ENCODE peak calls at places on chromosome 6, in ten cellular contexts. One of them, this sample, is unnamed.

GRCh38 chr6:33082702-33083101 is 6.9 kb downstream of the HLA-DPB1 start:
- DNase-seq in spleen: no peak
- DNase-seq in right lobe of liver: peak
- DNase-seq in pancreas: no peak
- DNase-seq in heart left ventricle: no peak
- DNase-seq in ovary: no peak
- DNase-seq in endothelial cell: peak
- DNase-seq in glutamatergic neuron: peak
- DNase-seq in cardiac fibroblast: peak
- DNase-seq in HL-60: no peak
- DNase-seq in this sample: no peak

GRCh38 chr6:14144678-14145113 is 27.1 kb downstream of the CD83 start:
- DNase-seq in spleen: peak
- DNase-seq in right lobe of liver: peak
- DNase-seq in pancreas: peak
- DNase-seq in heart left ventricle: peak
- DNase-seq in ovary: peak
- DNase-seq in endothelial cell: peak
- DNase-seq in glutamatergic neuron: peak
- DNase-seq in cardiac fibroblast: peak
- DNase-seq in HL-60: peak
- DNase-seq in this sample: peak

GRCh38 chr6:53363341-53364079 is 14.8 kb upstream of the ELOVL5 start:
- DNase-seq in spleen: peak
- DNase-seq in right lobe of liver: no peak
- DNase-seq in pancreas: peak
- DNase-seq in heart left ventricle: no peak
- DNase-seq in ovary: no peak
- DNase-seq in endothelial cell: no peak
- DNase-seq in glutamatergic neuron: peak
- DNase-seq in cardiac fibroblast: no peak
- DNase-seq in HL-60: no peak
- DNase-seq in this sample: no peak

GRCh38 chr6:51184046-51184445 is 365.4 kb downstream of the TFAP2B start:
- DNase-seq in spleen: no peak
- DNase-seq in right lobe of liver: no peak
- DNase-seq in pancreas: no peak
- DNase-seq in heart left ventricle: no peak
- DNase-seq in ovary: no peak
- DNase-seq in endothelial cell: no peak
- DNase-seq in glutamatergic neuron: no peak
- DNase-seq in cardiac fibroblast: no peak
- DNase-seq in HL-60: no peak
- DNase-seq in this sample: no peak

GRCh38 chr6:110731196-110731595 is 84.1 kb downstream of the CDK19 start:
- DNase-seq in spleen: no peak
- DNase-seq in right lobe of liver: no peak
- DNase-seq in pancreas: no peak
- DNase-seq in heart left ventricle: no peak
- DNase-seq in ovary: no peak
- DNase-seq in endothelial cell: no peak
- DNase-seq in glutamatergic neuron: no peak
- DNase-seq in cardiac fibroblast: no peak
- DNase-seq in HL-60: no peak
- DNase-seq in this sample: no peak

GRCh38 chr6:113672691-113673149 is 184.4 kb upstream of the MARCKS start:
- DNase-seq in spleen: no peak
- DNase-seq in right lobe of liver: peak
- DNase-seq in pancreas: no peak
- DNase-seq in heart left ventricle: peak
- DNase-seq in ovary: peak
- DNase-seq in endothelial cell: no peak
- DNase-seq in glutamatergic neuron: peak
- DNase-seq in cardiac fibroblast: peak
- DNase-seq in HL-60: no peak
- DNase-seq in this sample: no peak

GRCh38 chr6:14210663-14211595 is 93.4 kb downstream of the CD83 start:
- DNase-seq in spleen: peak
- DNase-seq in right lobe of liver: peak
- DNase-seq in pancreas: peak
- DNase-seq in heart left ventricle: peak
- DNase-seq in ovary: peak
- DNase-seq in endothelial cell: peak
- DNase-seq in glutamatergic neuron: peak
- DNase-seq in cardiac fibroblast: peak
- DNase-seq in HL-60: peak
- DNase-seq in this sample: peak

GRCh38 chr6:161082215-161082614 is 90.6 kb downstream of the MAP3K4 start:
- DNase-seq in spleen: no peak
- DNase-seq in right lobe of liver: no peak
- DNase-seq in pancreas: no peak
- DNase-seq in heart left ventricle: no peak
- DNase-seq in ovary: no peak
- DNase-seq in endothelial cell: no peak
- DNase-seq in glutamatergic neuron: no peak
- DNase-seq in cardiac fibroblast: no peak
- DNase-seq in HL-60: no peak
- DNase-seq in this sample: no peak

GRCh38 chr6:117548797-117549301 is 53.5 kb downstream of the GOPC start:
- DNase-seq in spleen: no peak
- DNase-seq in right lobe of liver: no peak
- DNase-seq in pancreas: no peak
- DNase-seq in heart left ventricle: no peak
- DNase-seq in ovary: no peak
- DNase-seq in endothelial cell: no peak
- DNase-seq in glutamatergic neuron: no peak
- DNase-seq in cardiac fibroblast: peak
- DNase-seq in HL-60: no peak
- DNase-seq in this sample: no peak

GRCh38 chr6:117550078-117550600 is 52.2 kb downstream of the GOPC start:
- DNase-seq in spleen: no peak
- DNase-seq in right lobe of liver: no peak
- DNase-seq in pancreas: no peak
- DNase-seq in heart left ventricle: no peak
- DNase-seq in ovary: no peak
- DNase-seq in endothelial cell: no peak
- DNase-seq in glutamatergic neuron: no peak
- DNase-seq in cardiac fibroblast: no peak
- DNase-seq in HL-60: no peak
- DNase-seq in this sample: no peak

GRCh38 chr6:117549606-117550005 is 52.7 kb downstream of the GOPC start:
- DNase-seq in spleen: no peak
- DNase-seq in right lobe of liver: no peak
- DNase-seq in pancreas: no peak
- DNase-seq in heart left ventricle: no peak
- DNase-seq in ovary: no peak
- DNase-seq in endothelial cell: no peak
- DNase-seq in glutamatergic neuron: no peak
- DNase-seq in cardiac fibroblast: no peak
- DNase-seq in HL-60: no peak
- DNase-seq in this sample: no peak

GRCh38 chr6:117546674-117547073 is 55.6 kb downstream of the GOPC start:
- DNase-seq in spleen: no peak
- DNase-seq in right lobe of liver: no peak
- DNase-seq in pancreas: no peak
- DNase-seq in heart left ventricle: no peak
- DNase-seq in ovary: no peak
- DNase-seq in endothelial cell: no peak
- DNase-seq in glutamatergic neuron: no peak
- DNase-seq in cardiac fibroblast: no peak
- DNase-seq in HL-60: no peak
- DNase-seq in this sample: no peak

DNA sequence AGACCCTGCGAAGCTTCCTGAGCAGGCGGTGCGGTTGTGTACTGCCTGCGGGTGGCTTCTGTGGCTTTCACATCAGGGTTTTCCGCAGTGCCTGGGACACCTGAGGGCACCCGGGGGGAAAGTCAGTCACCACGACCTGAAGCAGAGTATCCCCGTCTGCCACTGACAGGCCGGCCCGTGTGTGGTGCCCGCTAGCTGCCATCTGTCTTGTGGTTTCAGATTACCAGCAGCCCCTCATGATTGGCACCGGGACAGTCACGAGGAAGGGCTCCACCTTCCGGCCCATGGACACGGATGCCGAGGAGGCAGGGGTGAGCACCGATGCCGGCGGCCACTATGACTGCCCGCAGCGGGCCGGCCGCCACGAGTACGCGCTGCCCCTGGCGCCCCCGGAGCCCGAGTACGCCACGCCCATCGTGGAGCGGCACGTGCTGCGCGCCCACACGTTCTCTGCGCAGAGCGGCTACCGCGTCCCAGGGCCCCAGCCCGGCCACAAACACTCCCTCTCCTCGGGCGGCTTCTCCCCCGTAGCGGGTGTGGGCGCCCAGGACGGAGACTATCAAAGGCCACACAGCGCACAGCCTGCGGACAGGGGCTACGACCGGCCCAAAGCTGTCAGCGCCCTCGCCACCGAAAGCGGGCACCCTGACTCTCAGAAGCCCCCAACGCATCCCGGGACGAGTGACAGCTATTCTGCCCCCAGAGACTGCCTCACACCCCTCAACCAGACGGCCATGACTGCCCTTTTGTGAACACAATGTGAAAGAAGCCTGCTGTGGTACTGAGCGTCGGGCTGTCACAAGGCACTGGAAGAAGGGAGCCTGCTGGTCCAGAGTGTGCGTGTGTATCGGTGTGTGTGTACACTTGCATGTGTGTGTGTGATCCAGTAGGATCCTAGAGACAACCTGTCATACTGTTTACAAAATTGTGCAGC is 54.4 kb downstream of the GOPC start:
- DNase-seq in spleen: peak
- DNase-seq in right lobe of liver: peak
- DNase-seq in pancreas: peak
- DNase-seq in heart left ventricle: peak
- DNase-seq in ovary: peak
- DNase-seq in endothelial cell: no peak
- DNase-seq in glutamatergic neuron: peak
- DNase-seq in cardiac fibroblast: no peak
- DNase-seq in HL-60: no peak
- DNase-seq in this sample: no peak
- TF ChIP-seq CTCF in spleen: no peak
- TF ChIP-seq CTCF in right lobe of liver: no peak
- TF ChIP-seq CTCF in pancreas: no peak
- TF ChIP-seq CTCF in heart left ventricle: no peak
- TF ChIP-seq CTCF in ovary: no peak
- TF ChIP-seq CTCF in endothelial cell: no peak
- TF ChIP-seq CTCF in glutamatergic neuron: no peak
- TF ChIP-seq CTCF in cardiac fibroblast: no peak
- TF ChIP-seq CTCF in HL-60: no peak
- TF ChIP-seq CTCF in this sample: no peak

DNA sequence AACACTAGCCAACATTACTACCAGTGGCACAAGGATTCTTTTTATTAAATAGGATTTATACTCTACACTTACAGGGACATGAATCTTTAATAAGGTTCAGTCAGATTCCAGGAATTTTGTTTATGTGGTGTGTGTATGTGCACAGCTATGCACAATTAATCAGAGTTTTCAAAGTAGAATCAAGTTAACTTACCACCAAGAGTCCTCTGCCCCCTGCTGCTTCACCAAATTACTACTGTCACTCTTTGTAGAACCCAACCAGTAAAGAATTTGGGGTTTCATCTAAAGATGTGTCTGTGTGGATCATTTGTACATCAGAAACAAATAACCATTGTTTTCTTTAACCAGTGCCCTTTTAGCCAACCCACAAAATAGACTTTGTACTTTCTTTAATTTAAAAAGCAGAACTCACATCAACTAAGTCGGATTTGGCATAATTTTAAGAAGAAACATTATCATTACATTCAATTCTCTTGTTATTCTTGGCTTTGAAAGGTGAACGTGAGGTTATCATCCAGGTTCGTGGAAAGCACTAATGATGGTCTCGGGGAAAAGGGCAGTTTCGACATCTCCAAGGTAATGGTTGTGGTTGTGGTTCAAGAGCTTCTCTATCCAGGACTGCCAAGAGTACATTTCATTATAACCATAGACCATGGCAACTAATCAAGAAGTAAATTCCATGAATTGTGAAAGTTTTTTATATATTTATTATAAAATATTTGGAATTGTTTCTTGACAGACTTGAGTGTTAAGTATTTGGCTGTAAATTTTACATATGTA is 514.3 kb upstream of the ID4 start:
- DNase-seq in spleen: no peak
- DNase-seq in right lobe of liver: no peak
- DNase-seq in pancreas: no peak
- DNase-seq in heart left ventricle: no peak
- DNase-seq in ovary: no peak
- DNase-seq in endothelial cell: no peak
- DNase-seq in glutamatergic neuron: no peak
- DNase-seq in cardiac fibroblast: no peak
- DNase-seq in HL-60: no peak
- DNase-seq in this sample: no peak
- TF ChIP-seq CTCF in spleen: no peak
- TF ChIP-seq CTCF in right lobe of liver: no peak
- TF ChIP-seq CTCF in pancreas: no peak
- TF ChIP-seq CTCF in heart left ventricle: no peak
- TF ChIP-seq CTCF in ovary: no peak
- TF ChIP-seq CTCF in endothelial cell: no peak
- TF ChIP-seq CTCF in glutamatergic neuron: no peak
- TF ChIP-seq CTCF in cardiac fibroblast: no peak
- TF ChIP-seq CTCF in HL-60: no peak
- TF ChIP-seq CTCF in this sample: no peak

GRCh38 chr6:162733489-162733888 is 5.7 kb downstream of the PACRG start:
- DNase-seq in spleen: no peak
- DNase-seq in right lobe of liver: no peak
- DNase-seq in pancreas: no peak
- DNase-seq in heart left ventricle: no peak
- DNase-seq in ovary: no peak
- DNase-seq in endothelial cell: no peak
- DNase-seq in glutamatergic neuron: no peak
- DNase-seq in cardiac fibroblast: no peak
- DNase-seq in HL-60: no peak
- DNase-seq in this sample: no peak

GRCh38 chr6:162736933-162737332 is 9.2 kb downstream of the PACRG start:
- DNase-seq in spleen: no peak
- DNase-seq in right lobe of liver: no peak
- DNase-seq in pancreas: no peak
- DNase-seq in heart left ventricle: no peak
- DNase-seq in ovary: no peak
- DNase-seq in endothelial cell: no peak
- DNase-seq in glutamatergic neuron: no peak
- DNase-seq in cardiac fibroblast: no peak
- DNase-seq in HL-60: no peak
- DNase-seq in this sample: no peak
- TF ChIP-seq CTCF in spleen: no peak
- TF ChIP-seq CTCF in right lobe of liver: peak
- TF ChIP-seq CTCF in pancreas: peak
- TF ChIP-seq CTCF in heart left ventricle: peak
- TF ChIP-seq CTCF in ovary: no peak
- TF ChIP-seq CTCF in endothelial cell: no peak
- TF ChIP-seq CTCF in glutamatergic neuron: no peak
- TF ChIP-seq CTCF in cardiac fibroblast: no peak
- TF ChIP-seq CTCF in HL-60: no peak
- TF ChIP-seq CTCF in this sample: no peak

DNA sequence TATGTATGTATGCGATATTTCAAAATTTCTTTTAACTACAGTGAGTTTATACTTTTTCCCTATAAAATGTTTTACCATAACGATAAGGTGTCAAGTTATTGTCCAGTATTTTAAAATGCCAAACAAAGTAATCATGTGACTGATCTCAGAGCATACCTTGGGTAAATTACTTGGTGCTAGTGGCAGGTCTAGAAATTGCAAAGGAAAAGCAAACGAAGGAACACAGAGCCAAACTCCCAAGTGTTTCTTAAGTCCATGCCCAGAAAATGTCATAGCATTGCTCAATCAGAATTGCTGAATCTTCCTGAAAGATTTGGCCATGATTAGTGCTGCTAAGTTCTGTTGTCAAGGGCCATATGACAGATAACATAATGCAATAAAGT is 77.5 kb downstream of the CAP2 start:
- DNase-seq in spleen: no peak
- DNase-seq in right lobe of liver: no peak
- DNase-seq in pancreas: no peak
- DNase-seq in heart left ventricle: no peak
- DNase-seq in ovary: no peak
- DNase-seq in endothelial cell: no peak
- DNase-seq in glutamatergic neuron: no peak
- DNase-seq in cardiac fibroblast: peak
- DNase-seq in HL-60: no peak
- DNase-seq in this sample: no peak
- TF ChIP-seq CTCF in spleen: no peak
- TF ChIP-seq CTCF in right lobe of liver: no peak
- TF ChIP-seq CTCF in pancreas: no peak
- TF ChIP-seq CTCF in heart left ventricle: no peak
- TF ChIP-seq CTCF in ovary: no peak
- TF ChIP-seq CTCF in endothelial cell: no peak
- TF ChIP-seq CTCF in glutamatergic neuron: no peak
- TF ChIP-seq CTCF in cardiac fibroblast: no peak
- TF ChIP-seq CTCF in HL-60: no peak
- TF ChIP-seq CTCF in this sample: no peak